ENCODE peak calls at places on chromosome 17, in eight cellular contexts. V, F, Z, X, S, H, M and T are unnamed samples.

GRCh38 chr17:6857336-6857735 is 25.8 kb upstream of the TEKT1 start:
- DNase-seq in X (no peak), F (no peak), S (no peak), Z (no peak), V (no peak), H (no peak), M (no peak), T (no peak)

GRCh38 chr17:57915532-57915931 is 39.7 kb downstream of the CUEDC1 start:
- DNase-seq in F (no peak), M (no peak), V (no peak), X (no peak), Z (no peak), H (no peak), S (no peak), T (no peak)

GRCh38 chr17:4229627-4230026 is 34.2 kb downstream of the ANKFY1 start:
- DNase-seq in V (no peak), S (no peak), X (no peak), Z (no peak), H (peak), M (no peak), F (peak), T (no peak)

GRCh38 chr17:28174352-28175046 is 132.0 kb downstream of the NLK start:
- DNase-seq in H (no peak), M (no peak), F (no peak), S (peak), Z (peak), V (peak), X (no peak), T (no peak)

GRCh38 chr17:75614006-75614405 is 19.2 kb upstream of the SMIM5 start:
- DNase-seq in V (no peak), F (no peak), S (no peak), M (no peak), H (no peak), Z (no peak), X (no peak), T (no peak)

GRCh38 chr17:28385037-28385797 is 13.7 kb downstream of the SARM1 start:
- DNase-seq in F (no peak), Z (no peak), H (no peak), V (peak), M (no peak), X (no peak), S (no peak), T (no peak)

GRCh38 chr17:27519550-27519949 is 63.3 kb downstream of the KSR1 start:
- DNase-seq in H (no peak), M (no peak), Z (no peak), F (no peak), S (no peak), V (no peak), X (no peak), T (no peak)

GRCh38 chr17:80443916-80444708 is 29.1 kb downstream of the ENDOV start:
- DNase-seq in M (no peak), Z (no peak), S (no peak), H (no peak), X (no peak), V (no peak), F (no peak), T (no peak)

GRCh38 chr17:61386251-61386650 is 13.4 kb upstream of the TBX2 start:
- DNase-seq in H (no peak), Z (no peak), S (no peak), M (no peak), V (no peak), X (no peak), F (no peak), T (no peak)

GRCh38 chr17:4185656-4186055 is 42.7 kb downstream of the CYB5D2 start:
- DNase-seq in Z (no peak), S (no peak), X (no peak), M (no peak), H (no peak), F (no peak), V (no peak), T (no peak)

GRCh38 chr17:48588519-48588918 is 1.5 kb downstream of the HOXB3 start:
- DNase-seq in X (no peak), S (no peak), H (no peak), V (no peak), M (no peak), Z (no peak), F (no peak), T (no peak)

GRCh38 chr17:69762766-69763165 is 312.3 kb upstream of the KCNJ16 start:
- DNase-seq in F (peak), X (no peak), H (no peak), M (no peak), S (no peak), Z (no peak), V (no peak), T (no peak)

GRCh38 chr17:80008383-80008840 is 27.3 kb downstream of the TBC1D16 start:
- DNase-seq in H (peak), M (peak), F (peak), S (peak), Z (peak), X (no peak), V (peak), T (peak)

GRCh38 chr17:52255347-52255746 is 96.8 kb upstream of the CA10 start:
- DNase-seq in Z (no peak), X (no peak), S (no peak), H (no peak), F (no peak), V (no peak), M (no peak), T (no peak)

GRCh38 chr17:18968945-18969887 is 17.3 kb downstream of the SLC5A10 start:
- DNase-seq in F (no peak), Z (no peak), M (no peak), H (no peak), X (no peak), V (peak), S (no peak), T (peak)

GRCh38 chr17:9805769-9806168 is 14.4 kb upstream of the DHRS7C start:
- DNase-seq in F (no peak), V (no peak), H (no peak), Z (no peak), S (no peak), M (no peak), X (no peak), T (no peak)

GRCh38 chr17:3588104-3588503 is 21.1 kb downstream of the TRPV1 start:
- DNase-seq in X (no peak), S (no peak), V (no peak), M (no peak), F (no peak), Z (no peak), H (no peak), T (no peak)

GRCh38 chr17:45135978-45136791 is 698 bp downstream of the ACBD4 start:
- DNase-seq in Z (no peak), H (no peak), V (peak), X (no peak), S (no peak), M (no peak), F (no peak), T (no peak)

GRCh38 chr17:39224778-39225307 is 902 bp downstream of the STAC2 start:
- DNase-seq in M (no peak), F (no peak), H (no peak), X (no peak), V (no peak), S (no peak), Z (no peak), T (no peak)

GRCh38 chr17:65633988-65634387 is 72.5 kb upstream of the AXIN2 start:
- DNase-seq in S (no peak), V (no peak), X (no peak), M (no peak), Z (no peak), F (no peak), H (no peak), T (no peak)

GRCh38 chr17:76149214-76149613 is 8.2 kb upstream of the FOXJ1 start:
- DNase-seq in Z (no peak), F (no peak), M (no peak), V (no peak), H (no peak), S (no peak), X (no peak), T (no peak)

GRCh38 chr17:47839899-47840741 is 953 bp downstream of the SCRN2 start:
- DNase-seq in Z (no peak), V (peak), H (no peak), F (no peak), M (no peak), S (no peak), X (no peak), T (no peak)

GRCh38 chr17:2484876-2485275 is 26.8 kb downstream of the METTL16 start:
- DNase-seq in S (no peak), Z (no peak), X (no peak), M (peak), H (no peak), V (no peak), F (peak), T (peak)

GRCh38 chr17:5823219-5823618 is 238.9 kb upstream of the NLRP1 start:
- DNase-seq in X (no peak), M (no peak), H (no peak), Z (no peak), V (no peak), S (no peak), F (no peak), T (no peak)

GRCh38 chr17:43860077-43860725 is 13.2 kb downstream of the CD300LG start:
- DNase-seq in H (no peak), Z (no peak), V (no peak), X (no peak), S (no peak), M (no peak), F (peak), T (no peak)

GRCh38 chr17:66114609-66115008 is 77.3 kb downstream of the CEP112 start:
- DNase-seq in X (no peak), M (no peak), Z (no peak), S (no peak), H (no peak), V (no peak), F (no peak), T (no peak)

GRCh38 chr17:81513669-81514484 is 1.3 kb upstream of the ACTG1 start:
- DNase-seq in F (peak), Z (no peak), H (peak), M (no peak), S (peak), V (peak), X (no peak), T (peak)

GRCh38 chr17:49817993-49818392 is 29.5 kb downstream of the KAT7 start:
- DNase-seq in V (no peak), S (peak), F (no peak), H (no peak), Z (peak), M (no peak), X (no peak), T (no peak)

GRCh38 chr17:58303981-58304734 is 23.4 kb upstream of the MPO start:
- DNase-seq in X (no peak), Z (peak), F (peak), M (peak), H (no peak), V (peak), S (peak), T (peak)

GRCh38 chr17:33689725-33690124 is 396.6 kb upstream of the ASIC2 start:
- DNase-seq in V (no peak), F (no peak), X (no peak), Z (no peak), S (no peak), H (no peak), M (no peak), T (no peak)

GRCh38 chr17:1786708-1787107 is 24.8 kb downstream of the SERPINF1 start:
- DNase-seq in Z (no peak), H (no peak), V (no peak), F (no peak), X (no peak), M (no peak), S (no peak), T (no peak)

GRCh38 chr17:76953926-76954325 is 85.7 kb downstream of the MGAT5B start:
- DNase-seq in Z (no peak), S (no peak), F (no peak), X (no peak), V (no peak), H (no peak), M (no peak), T (no peak)

GRCh38 chr17:64611374-64611773 is 50.7 kb downstream of the SMURF2 start:
- DNase-seq in V (no peak), Z (no peak), X (no peak), M (no peak), S (no peak), H (no peak), F (no peak), T (no peak)